ENCODE peak calls at places on chromosomes 13 and 19, in five cellular contexts. O, D, J, A and L are unnamed samples. For H3K27me3, the result is how much of the 10 kb centered on the place peaks cover.

GRCh38 chr19:50043967-50044366 is 18.2 kb downstream of the ZNF473 start:
- DNase-seq in O (no peak), D (no peak), J (no peak), A (no peak), L (no peak)

GRCh38 chr19:50893047-50893737 is 18.0 kb downstream of the KLK4 start:
- DNase-seq in O (no peak), D (no peak), J (no peak), A (no peak), L (no peak)

GRCh38 chr19:19463348-19464117 is 51.8 kb downstream of the TSSK6 start:
- DNase-seq in O (no peak), D (no peak), J (no peak), A (no peak), L (peak)

GRCh38 chr13:44373247-44373600 is 400 bp upstream of the SERP2 start:
- DNase-seq in O (no peak), D (no peak), J (no peak), A (no peak), L (no peak)

GRCh38 chr19:10292789-10293636 is 3.3 kb downstream of the ICAM5 start:
- DNase-seq in O (peak), D (peak), J (no peak), A (peak), L (no peak)

GRCh38 chr13:52195052-52195837 is 35.8 kb upstream of the NEK3 start:
- DNase-seq in O (peak), D (peak), J (no peak), A (peak), L (peak)

GRCh38 chr19:53646144-53646543 is 14.3 kb downstream of the DPRX start:
- DNase-seq in O (no peak), D (no peak), J (no peak), A (no peak), L (no peak)

GRCh38 chr19:47157455-47158321 is 27.1 kb downstream of the SAE1 start:
- DNase-seq in O (peak), D (peak), J (no peak), A (peak), L (peak)

GRCh38 chr19:8445488-8446001 is 770 bp downstream of the HNRNPM start:
- DNase-seq in O (peak), D (peak), J (no peak), A (peak), L (peak)

GRCh38 chr19:35901854-35902661 is at the start of gene HCST:
- DNase-seq in O (peak), D (no peak), J (no peak), A (peak), L (no peak)

GRCh38 chr19:7426986-7427385 is 61.8 kb downstream of the PEX11G start:
- DNase-seq in O (no peak), D (no peak), J (no peak), A (no peak), L (no peak)

GRCh38 chr19:33779849-33780248 is 16.8 kb upstream of the KCTD15 start:
- DNase-seq in O (no peak), D (no peak), J (no peak), A (no peak), L (no peak)

GRCh38 chr13:113901231-113901630 is 37.4 kb upstream of the GAS6 start:
- DNase-seq in O (no peak), D (no peak), J (no peak), A (no peak), L (no peak)

GRCh38 chr13:113902956-113903355 is 39.1 kb upstream of the GAS6 start:
- DNase-seq in O (no peak), D (no peak), J (no peak), A (no peak), L (no peak)

GRCh38 chr13:113902536-113902935 is 38.7 kb upstream of the GAS6 start:
- DNase-seq in O (no peak), D (no peak), J (no peak), A (no peak), L (no peak)

GRCh38 chr13:113900646-113901045 is 36.8 kb upstream of the GAS6 start:
- DNase-seq in O (no peak), D (no peak), J (no peak), A (no peak), L (no peak)

GRCh38 chr13:113901642-113902041 is 37.8 kb upstream of the GAS6 start:
- DNase-seq in O (no peak), D (no peak), J (no peak), A (no peak), L (no peak)
- H3K27ac ChIP-seq in O (no peak), D (no peak), J (no peak), A (no peak), L (no peak)

DNA sequence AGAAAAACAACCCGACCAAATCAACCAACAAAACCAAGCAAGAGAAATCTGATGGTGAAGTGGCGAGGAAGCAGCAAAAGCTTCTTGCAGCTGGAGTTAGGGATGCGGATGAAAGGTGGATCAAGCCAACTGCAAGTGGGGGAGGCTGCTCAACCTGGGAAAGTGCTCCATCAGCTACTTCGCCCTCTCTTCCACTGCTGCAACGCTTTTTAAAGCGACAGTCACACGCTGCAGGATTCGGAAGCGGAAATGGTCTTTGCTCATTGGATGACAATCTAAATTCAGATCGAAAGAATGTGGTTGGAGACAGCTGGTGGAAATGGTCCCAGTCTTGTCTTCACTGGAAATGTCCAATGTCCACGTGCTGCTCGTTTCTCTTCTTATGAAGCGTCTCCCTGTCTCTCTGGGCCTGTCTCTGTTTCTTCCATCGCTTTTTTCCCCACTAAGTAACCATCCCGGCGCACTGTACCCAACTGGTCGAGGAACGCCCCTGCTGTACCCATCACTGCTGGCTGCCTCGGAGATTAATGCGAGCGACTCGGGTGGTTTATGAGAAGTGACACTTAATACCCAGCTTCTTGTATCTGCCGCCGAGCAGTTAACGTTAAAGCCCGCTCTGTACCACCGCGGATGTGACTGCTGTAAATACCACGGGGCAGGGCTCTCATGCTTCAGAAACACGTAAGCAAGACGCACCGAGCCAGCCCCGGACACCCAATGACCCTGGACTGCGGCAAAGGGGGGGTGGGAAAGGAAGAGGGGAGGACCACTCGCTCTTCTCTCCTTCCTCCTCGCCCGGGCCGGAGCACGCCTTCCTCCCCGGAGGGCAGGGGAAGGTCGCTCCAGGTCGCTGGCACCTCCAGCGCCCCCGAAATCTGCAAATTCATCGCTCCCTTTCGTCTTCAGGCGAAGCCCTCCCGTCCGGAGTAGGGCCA is 1.9 kb upstream of the FGF9 start:
- DNase-seq in O (peak), D (peak), J (no peak), A (no peak), L (peak)
- H3K27me3 ChIP-seq in O (half or more), D (under half), J (under half), A (under half), L (under half)

GRCh38 chr13:28719656-28720055 is 886 bp upstream of the SLC46A3 start:
- DNase-seq in O (no peak), D (no peak), J (no peak), A (no peak), L (no peak)
- H3K27ac ChIP-seq in O (peak), D (no peak), J (peak), A (no peak), L (no peak)

GRCh38 chr19:16773259-16773658 is 53.6 kb downstream of the NWD1 start:
- DNase-seq in O (no peak), D (no peak), J (no peak), A (peak), L (no peak)

GRCh38 chr19:16772841-16773240 is 53.2 kb downstream of the NWD1 start:
- DNase-seq in O (no peak), D (no peak), J (no peak), A (no peak), L (no peak)

GRCh38 chr19:16773939-16774338 is 54.3 kb downstream of the NWD1 start:
- DNase-seq in O (no peak), D (no peak), J (no peak), A (no peak), L (no peak)

GRCh38 chr19:16769385-16769784 is 49.7 kb downstream of the NWD1 start:
- DNase-seq in O (no peak), D (no peak), J (no peak), A (no peak), L (no peak)

DNA sequence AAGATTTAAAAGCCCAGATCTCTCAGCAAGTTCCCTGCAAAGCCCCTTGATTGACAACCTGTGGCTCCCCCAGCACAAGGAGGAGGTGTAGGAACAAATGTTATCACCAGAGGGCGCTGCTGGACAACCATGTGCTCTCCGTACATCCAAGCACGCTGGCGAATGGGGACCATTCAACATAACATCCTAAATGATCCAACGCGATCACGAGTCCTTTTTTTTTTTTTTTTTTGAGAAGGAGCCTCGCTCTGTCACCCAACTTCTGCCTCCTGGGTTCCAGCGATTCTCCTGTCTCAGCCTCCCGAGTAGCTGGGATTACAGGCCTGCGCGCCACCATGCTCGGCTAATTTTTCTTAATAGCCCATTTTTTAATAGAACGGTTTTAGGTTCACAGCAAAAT is 52.0 kb downstream of the NWD1 start:
- DNase-seq in O (peak), D (no peak), J (peak), A (peak), L (peak)
- H3K27me3 ChIP-seq in O (under half), D (under half), J (under half), A (under half), L (under half)